ENCODE peak calls at places on chromosomes 4 and X, in six cellular contexts. One of them, this sample, is unnamed.

GRCh38 chr4:92814677-92815076 is 510.9 kb downstream of the GRID2 start:
- DNase-seq in K562: no peak
- DNase-seq in ascending aorta: no peak
- DNase-seq in CD4-positive, CD25-positive, alpha-beta regulatory T cell: no peak
- DNase-seq in H9: no peak
- DNase-seq in pancreas: no peak
- DNase-seq in this sample: no peak

GRCh38 chr4:55635760-55636621 is at the start of gene NMU:
- DNase-seq in H9: peak
- DNase-seq in CD4-positive, CD25-positive, alpha-beta regulatory T cell: no peak
- DNase-seq in K562: peak
- DNase-seq in pancreas: peak
- DNase-seq in ascending aorta: no peak
- DNase-seq in this sample: no peak

GRCh38 chr4:161457311-161457710 is 706.5 kb downstream of the FSTL5 start:
- DNase-seq in CD4-positive, CD25-positive, alpha-beta regulatory T cell: no peak
- DNase-seq in ascending aorta: no peak
- DNase-seq in K562: no peak
- DNase-seq in H9: no peak
- DNase-seq in pancreas: no peak
- DNase-seq in this sample: no peak

GRCh38 chrX:9997524-9997923 is 30.4 kb downstream of the CLDN34 start:
- DNase-seq in H9: no peak
- DNase-seq in K562: no peak
- DNase-seq in CD4-positive, CD25-positive, alpha-beta regulatory T cell: peak
- DNase-seq in ascending aorta: no peak
- DNase-seq in pancreas: no peak
- DNase-seq in this sample: no peak

GRCh38 chr4:88008133-88008621 is 742 bp downstream of the PKD2 start:
- DNase-seq in ascending aorta: no peak
- DNase-seq in CD4-positive, CD25-positive, alpha-beta regulatory T cell: peak
- DNase-seq in H9: peak
- DNase-seq in K562: peak
- DNase-seq in pancreas: peak
- DNase-seq in this sample: peak

GRCh38 chr4:26052663-26053534 is 138.9 kb downstream of the SMIM20 start:
- DNase-seq in H9: no peak
- DNase-seq in ascending aorta: no peak
- DNase-seq in CD4-positive, CD25-positive, alpha-beta regulatory T cell: no peak
- DNase-seq in pancreas: no peak
- DNase-seq in K562: no peak
- DNase-seq in this sample: no peak

GRCh38 chrX:43870011-43870410 is 12.2 kb downstream of the MAOB start:
- DNase-seq in K562: no peak
- DNase-seq in CD4-positive, CD25-positive, alpha-beta regulatory T cell: no peak
- DNase-seq in pancreas: no peak
- DNase-seq in H9: no peak
- DNase-seq in ascending aorta: no peak
- DNase-seq in this sample: no peak

GRCh38 chr4:182854466-182854865 is 62.7 kb downstream of the DCTD start:
- DNase-seq in K562: no peak
- DNase-seq in H9: no peak
- DNase-seq in CD4-positive, CD25-positive, alpha-beta regulatory T cell: no peak
- DNase-seq in ascending aorta: no peak
- DNase-seq in pancreas: no peak
- DNase-seq in this sample: no peak

GRCh38 chr4:159280442-159281172 is 177.7 kb downstream of the RAPGEF2 start:
- DNase-seq in pancreas: no peak
- DNase-seq in CD4-positive, CD25-positive, alpha-beta regulatory T cell: no peak
- DNase-seq in ascending aorta: no peak
- DNase-seq in H9: no peak
- DNase-seq in K562: no peak
- DNase-seq in this sample: no peak

GRCh38 chr4:123446791-123447474 is 50.3 kb downstream of the SPRY1 start:
- DNase-seq in K562: no peak
- DNase-seq in pancreas: no peak
- DNase-seq in ascending aorta: no peak
- DNase-seq in H9: no peak
- DNase-seq in CD4-positive, CD25-positive, alpha-beta regulatory T cell: no peak
- DNase-seq in this sample: no peak

GRCh38 chr4:33883111-33883510 is 2361.2 kb downstream of the ARAP2 start:
- DNase-seq in CD4-positive, CD25-positive, alpha-beta regulatory T cell: no peak
- DNase-seq in K562: no peak
- DNase-seq in ascending aorta: no peak
- DNase-seq in H9: no peak
- DNase-seq in pancreas: no peak
- DNase-seq in this sample: no peak

GRCh38 chr4:160498211-160498610 is 1395.3 kb downstream of the RAPGEF2 start:
- DNase-seq in pancreas: no peak
- DNase-seq in K562: no peak
- DNase-seq in ascending aorta: no peak
- DNase-seq in H9: no peak
- DNase-seq in CD4-positive, CD25-positive, alpha-beta regulatory T cell: no peak
- DNase-seq in this sample: no peak

GRCh38 chrX:313546-313945 is 5.0 kb downstream of the GTPBP6 start:
- DNase-seq in H9: no peak
- DNase-seq in pancreas: peak
- DNase-seq in K562: no peak
- DNase-seq in CD4-positive, CD25-positive, alpha-beta regulatory T cell: no peak
- DNase-seq in ascending aorta: no peak
- DNase-seq in this sample: no peak

GRCh38 chr4:153432971-153433752 is 33.0 kb upstream of the TMEM131L start:
- DNase-seq in pancreas: peak
- DNase-seq in K562: peak
- DNase-seq in ascending aorta: no peak
- DNase-seq in H9: peak
- DNase-seq in CD4-positive, CD25-positive, alpha-beta regulatory T cell: peak
- DNase-seq in this sample: no peak

GRCh38 chr4:81546777-81547176 is 75.1 kb upstream of the RASGEF1B start:
- DNase-seq in H9: no peak
- DNase-seq in K562: no peak
- DNase-seq in pancreas: no peak
- DNase-seq in ascending aorta: no peak
- DNase-seq in CD4-positive, CD25-positive, alpha-beta regulatory T cell: no peak
- DNase-seq in this sample: no peak

GRCh38 chr4:184041156-184041555 is 136.0 kb downstream of the STOX2 start:
- DNase-seq in CD4-positive, CD25-positive, alpha-beta regulatory T cell: no peak
- DNase-seq in ascending aorta: no peak
- DNase-seq in K562: no peak
- DNase-seq in pancreas: no peak
- DNase-seq in H9: no peak
- DNase-seq in this sample: no peak

DNA sequence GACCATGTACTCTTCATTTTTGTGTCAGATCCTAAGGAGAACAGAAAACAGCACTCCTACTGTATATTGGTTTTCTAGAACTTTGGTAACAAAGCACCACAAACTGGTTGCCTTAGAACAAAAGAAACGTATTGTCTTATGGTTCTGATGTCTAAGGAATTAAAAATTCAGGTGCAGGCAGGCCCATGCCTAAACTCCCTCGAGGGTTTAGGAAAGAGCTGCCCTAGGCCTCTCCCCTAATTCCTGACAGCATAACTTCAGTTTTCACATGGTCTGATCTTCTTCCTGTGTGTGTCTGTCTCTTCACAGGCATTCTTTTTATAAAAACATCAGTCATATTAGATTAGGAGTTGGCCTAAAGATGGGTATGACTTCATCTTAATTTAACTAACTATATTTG is 1093.6 kb downstream of the TECRL start:
- DNase-seq in pancreas: no peak
- DNase-seq in K562: no peak
- DNase-seq in H9: no peak
- DNase-seq in ascending aorta: no peak
- DNase-seq in CD4-positive, CD25-positive, alpha-beta regulatory T cell: no peak
- DNase-seq in this sample: no peak
- H3K27ac ChIP-seq in pancreas: no peak
- H3K27ac ChIP-seq in K562: no peak
- H3K27ac ChIP-seq in H9: no peak
- H3K27ac ChIP-seq in ascending aorta: no peak
- H3K27ac ChIP-seq in CD4-positive, CD25-positive, alpha-beta regulatory T cell: no peak
- H3K27ac ChIP-seq in this sample: no peak

GRCh38 chrX:39905946-39906345 is 191.8 kb downstream of the BCOR start:
- DNase-seq in CD4-positive, CD25-positive, alpha-beta regulatory T cell: no peak
- DNase-seq in H9: no peak
- DNase-seq in pancreas: no peak
- DNase-seq in K562: no peak
- DNase-seq in ascending aorta: no peak
- DNase-seq in this sample: no peak

GRCh38 chrX:39909996-39910395 is 187.8 kb downstream of the BCOR start:
- DNase-seq in CD4-positive, CD25-positive, alpha-beta regulatory T cell: no peak
- DNase-seq in K562: no peak
- DNase-seq in H9: no peak
- DNase-seq in pancreas: peak
- DNase-seq in ascending aorta: no peak
- DNase-seq in this sample: no peak

GRCh38 chrX:39905475-39905889 is 192.3 kb downstream of the BCOR start:
- DNase-seq in CD4-positive, CD25-positive, alpha-beta regulatory T cell: no peak
- DNase-seq in K562: peak
- DNase-seq in ascending aorta: no peak
- DNase-seq in pancreas: no peak
- DNase-seq in H9: no peak
- DNase-seq in this sample: no peak

GRCh38 chrX:39910651-39911050 is 187.1 kb downstream of the BCOR start:
- DNase-seq in pancreas: no peak
- DNase-seq in ascending aorta: no peak
- DNase-seq in K562: no peak
- DNase-seq in H9: no peak
- DNase-seq in CD4-positive, CD25-positive, alpha-beta regulatory T cell: no peak
- DNase-seq in this sample: no peak

DNA sequence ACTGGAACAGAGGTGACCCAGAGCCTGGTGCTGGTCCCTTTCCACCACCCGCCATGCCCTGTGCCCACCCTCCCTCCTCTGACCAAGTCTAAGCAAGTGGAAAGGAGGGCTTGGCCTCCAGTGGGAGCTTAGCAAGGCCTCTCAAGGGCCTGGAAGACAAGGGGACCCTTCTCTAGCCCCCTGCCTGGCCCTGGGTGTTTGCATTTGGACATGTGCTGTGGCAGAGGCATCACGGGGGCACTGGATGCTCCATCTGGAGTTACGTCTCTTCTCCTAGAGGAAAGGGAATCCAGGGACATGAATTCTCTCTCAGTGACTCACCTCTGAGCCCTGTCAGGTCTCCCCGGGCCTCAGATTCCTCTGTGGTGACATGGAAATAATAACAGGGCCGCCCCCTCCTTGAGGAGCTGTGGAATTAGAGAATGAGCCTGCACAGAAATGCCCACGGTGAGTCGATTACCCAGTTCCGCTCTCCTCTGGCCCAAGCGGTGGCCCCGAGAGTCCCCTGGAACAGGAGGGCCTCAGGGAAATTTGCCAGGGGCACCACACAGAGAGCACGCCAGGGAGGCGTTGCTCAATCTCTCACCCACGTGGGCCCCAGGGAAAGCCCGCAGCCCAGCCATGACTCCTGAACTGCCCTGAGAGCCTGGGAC is 189.7 kb downstream of the BCOR start:
- DNase-seq in CD4-positive, CD25-positive, alpha-beta regulatory T cell: no peak
- DNase-seq in H9: peak
- DNase-seq in ascending aorta: peak
- DNase-seq in pancreas: peak
- DNase-seq in K562: no peak
- DNase-seq in this sample: no peak
- H3K27ac ChIP-seq in CD4-positive, CD25-positive, alpha-beta regulatory T cell: no peak
- H3K27ac ChIP-seq in H9: no peak
- H3K27ac ChIP-seq in ascending aorta: peak
- H3K27ac ChIP-seq in pancreas: no peak
- H3K27ac ChIP-seq in K562: no peak
- H3K27ac ChIP-seq in this sample: no peak

DNA sequence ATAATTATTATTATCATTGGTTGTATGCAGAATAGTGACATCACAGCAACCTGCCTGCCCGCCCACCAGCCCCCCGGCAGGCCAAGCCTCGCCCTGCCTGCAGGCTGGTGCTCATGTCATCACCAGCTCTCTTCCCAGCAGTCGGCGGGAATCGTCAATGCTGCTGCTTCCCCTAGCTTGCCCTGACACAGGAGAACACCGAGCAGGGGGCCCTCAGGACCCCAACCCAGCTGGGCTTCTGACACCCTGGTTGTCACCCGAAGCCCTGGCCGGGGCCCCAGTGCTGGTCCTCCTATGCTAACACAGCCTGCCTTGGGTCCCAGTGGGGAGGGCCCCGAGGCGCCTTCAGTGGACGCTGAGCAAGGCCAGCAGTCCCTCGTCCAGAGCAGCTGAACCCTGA is 100.6 kb downstream of the PPP2R2C start:
- DNase-seq in H9: no peak
- DNase-seq in pancreas: no peak
- DNase-seq in ascending aorta: no peak
- DNase-seq in K562: no peak
- DNase-seq in CD4-positive, CD25-positive, alpha-beta regulatory T cell: no peak
- DNase-seq in this sample: no peak
- H3K27ac ChIP-seq in H9: no peak
- H3K27ac ChIP-seq in pancreas: no peak
- H3K27ac ChIP-seq in ascending aorta: no peak
- H3K27ac ChIP-seq in K562: no peak
- H3K27ac ChIP-seq in CD4-positive, CD25-positive, alpha-beta regulatory T cell: no peak
- H3K27ac ChIP-seq in this sample: no peak

GRCh38 chrX:110315541-110315940 is 2.3 kb downstream of the AMMECR1 start:
- DNase-seq in ascending aorta: no peak
- DNase-seq in CD4-positive, CD25-positive, alpha-beta regulatory T cell: no peak
- DNase-seq in pancreas: no peak
- DNase-seq in K562: no peak
- DNase-seq in H9: no peak
- DNase-seq in this sample: no peak

GRCh38 chrX:110317820-110318663 is at the start of gene AMMECR1:
- DNase-seq in K562: peak
- DNase-seq in ascending aorta: peak
- DNase-seq in pancreas: peak
- DNase-seq in H9: peak
- DNase-seq in CD4-positive, CD25-positive, alpha-beta regulatory T cell: peak
- DNase-seq in this sample: no peak

GRCh38 chrX:110317079-110317819 is 636 bp downstream of the AMMECR1 start:
- DNase-seq in ascending aorta: no peak
- DNase-seq in CD4-positive, CD25-positive, alpha-beta regulatory T cell: no peak
- DNase-seq in K562: peak
- DNase-seq in H9: no peak
- DNase-seq in pancreas: peak
- DNase-seq in this sample: peak

GRCh38 chrX:110318664-110318968 is 731 bp upstream of the AMMECR1 start:
- DNase-seq in CD4-positive, CD25-positive, alpha-beta regulatory T cell: no peak
- DNase-seq in pancreas: no peak
- DNase-seq in H9: no peak
- DNase-seq in K562: no peak
- DNase-seq in ascending aorta: no peak
- DNase-seq in this sample: no peak

DNA sequence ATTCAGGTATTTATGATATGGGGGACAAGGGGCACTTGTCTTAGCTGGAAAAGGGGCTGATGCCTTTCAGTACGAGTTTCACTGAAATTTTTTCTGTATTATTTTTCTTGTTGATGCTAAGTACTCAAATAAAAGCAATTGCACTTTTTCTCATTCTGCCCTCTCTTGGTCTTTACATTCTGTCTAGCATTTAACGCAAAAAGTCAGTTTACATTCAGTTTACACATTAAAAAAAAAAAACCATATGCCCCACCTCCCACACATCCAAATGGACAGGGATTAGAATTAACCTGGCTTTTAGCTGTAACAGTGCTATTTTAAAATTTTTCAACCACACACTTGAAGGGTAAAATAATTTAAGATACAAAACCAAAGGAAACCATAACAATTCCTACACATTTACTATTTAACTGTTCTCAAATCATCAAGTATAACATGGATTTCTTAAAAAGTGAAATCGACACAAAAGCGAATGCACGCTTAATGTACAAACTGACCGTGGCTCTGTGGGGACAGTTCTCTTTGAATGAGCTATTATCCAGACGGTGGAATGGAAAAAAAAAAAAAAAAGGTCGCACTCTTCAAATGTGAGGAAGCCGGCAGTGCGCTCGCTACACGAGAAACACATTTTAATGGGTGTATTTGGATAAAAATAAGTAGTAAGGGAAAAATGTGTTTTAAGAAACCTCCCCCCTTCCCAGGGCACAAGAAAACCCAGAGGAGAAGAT is 1.4 kb downstream of the AMMECR1 start:
- DNase-seq in H9: no peak
- DNase-seq in CD4-positive, CD25-positive, alpha-beta regulatory T cell: no peak
- DNase-seq in K562: no peak
- DNase-seq in pancreas: no peak
- DNase-seq in ascending aorta: no peak
- DNase-seq in this sample: peak
- H3K27ac ChIP-seq in H9: no peak
- H3K27ac ChIP-seq in CD4-positive, CD25-positive, alpha-beta regulatory T cell: no peak
- H3K27ac ChIP-seq in K562: peak
- H3K27ac ChIP-seq in pancreas: no peak
- H3K27ac ChIP-seq in ascending aorta: no peak
- H3K27ac ChIP-seq in this sample: no peak

This sample was measured in caudate nucleus.